ENCODE peak calls at places on chromosomes 5 and 9, in nine cellular contexts. B is OCI-LY7; T is astrocyte; J is left ventricle myocardium inferior; I is tibial artery; C is SJSA1; P is osteoblast; S is effector memory CD4-positive, alpha-beta T cell; U is CD4-positive, alpha-beta memory T cell. O is an unnamed sample.

GRCh38 chr9:109497193-109498165 is 628 bp downstream of the PTPN3 start:
- DNase-seq in P (peak; percentile 94), U (no peak), J (no peak), C (peak; percentile 25), T (peak; percentile 7), B (no peak), I (no peak), S (no peak), O (no peak)

GRCh38 chr5:9447691-9448090 is 98.2 kb downstream of the SEMA5A start:
- DNase-seq in S (no peak), B (no peak), J (no peak), C (no peak), I (no peak), T (no peak), U (no peak), P (no peak), O (no peak)

GRCh38 chr9:90003046-90003355 is 398.2 kb downstream of the GADD45G start:
- DNase-seq in C (no peak), T (no peak), B (no peak), P (no peak), J (peak; percentile 42), S (no peak), I (peak; percentile 86), U (no peak), O (no peak)

GRCh38 chr5:7261049-7261448 is 134.9 kb upstream of the ADCY2 start:
- DNase-seq in B (peak; percentile 24), U (peak; percentile 8), C (peak; percentile 56), P (no peak), J (no peak), I (no peak), T (peak; percentile 34), S (no peak), O (no peak)

GRCh38 chr5:122385786-122386185 is 73.7 kb downstream of the SNCAIP start:
- DNase-seq in J (no peak), S (no peak), U (no peak), T (no peak), C (no peak), I (no peak), B (no peak), P (no peak), O (no peak)

GRCh38 chr9:83598487-83598886 is 24.5 kb upstream of the IDNK start:
- DNase-seq in T (no peak), P (no peak), C (no peak), I (no peak), J (no peak), B (no peak), S (no peak), U (no peak), O (no peak)

GRCh38 chr5:176653401-176653800 is 6.1 kb downstream of the TSPAN17 start:
- DNase-seq in T (no peak), P (no peak), U (no peak), J (no peak), C (no peak), S (peak; percentile 16), B (no peak), I (no peak), O (no peak)

GRCh38 chr9:136965771-136966484 is 11.4 kb upstream of the PTGDS start:
- DNase-seq in C (no peak), U (peak; percentile 41), B (peak; percentile 24), J (no peak), S (peak; percentile 33), T (no peak), P (peak; percentile 93), I (no peak), O (peak; percentile 18)

GRCh38 chr9:125906144-125906543 is 159.0 kb downstream of the PBX3 start:
- DNase-seq in I (no peak), B (no peak), C (peak; percentile 10), S (no peak), J (no peak), T (peak; percentile 82), U (no peak), P (peak; percentile 81), O (no peak)

GRCh38 chr9:136621019-136621733 is 41.5 kb upstream of the EGFL7 start:
- DNase-seq in P (no peak), J (peak; percentile 15), C (peak; percentile 98), B (no peak), U (no peak), S (no peak), T (no peak), I (no peak), O (no peak)

GRCh38 chr9:27162045-27162444 is 53.0 kb downstream of the TEK start:
- DNase-seq in U (no peak), I (no peak), J (no peak), T (peak; percentile 68), B (no peak), S (no peak), P (peak; percentile 54), C (no peak), O (no peak)

GRCh38 chr5:179151521-179152118 is 91.4 kb downstream of the ZNF354C start:
- DNase-seq in S (no peak), J (no peak), U (no peak), T (no peak), P (peak; percentile 9), C (no peak), I (peak; percentile 42), B (no peak), O (no peak)

GRCh38 chr9:81847181-81847915 is 80.9 kb upstream of the SPATA31D4 start:
- DNase-seq in P (no peak), S (no peak), I (no peak), J (no peak), B (no peak), T (no peak), C (no peak), U (no peak), O (no peak)

GRCh38 chr5:151758430-151759241 is at the start of gene ATOX1:
- DNase-seq in S (peak; percentile 83), U (peak; percentile 90), B (peak; percentile 93), I (peak; percentile 96), T (peak; percentile 68), P (peak; percentile 99), C (peak; percentile 98), J (peak; percentile 93), O (peak; percentile 88)

GRCh38 chr5:168788107-168788506 is 208.9 kb upstream of the PANK3 start:
- DNase-seq in P (no peak), C (no peak), T (no peak), J (no peak), B (no peak), U (no peak), I (no peak), S (no peak), O (no peak)

GRCh38 chr9:127049044-127049443 is 73.4 kb downstream of the ANGPTL2 start:
- DNase-seq in I (peak; percentile 71), B (no peak), T (peak; percentile 86), S (no peak), U (peak; percentile 49), J (no peak), P (peak; percentile 91), C (peak; percentile 65), O (no peak)

GRCh38 chr9:37417252-37417803 is 5.2 kb upstream of the GRHPR start:
- DNase-seq in S (no peak), I (no peak), U (no peak), B (peak; percentile 53), T (no peak), C (no peak), J (no peak), P (no peak), O (no peak)

GRCh38 chr9:37419204-37419603 is 3.3 kb upstream of the GRHPR start:
- DNase-seq in P (no peak), U (no peak), J (no peak), C (no peak), I (no peak), B (no peak), T (no peak), S (no peak), O (no peak)

GRCh38 chr9:37415011-37415719 is 7.3 kb upstream of the GRHPR start:
- DNase-seq in T (peak; percentile 75), J (peak; percentile 51), U (peak; percentile 75), S (peak; percentile 42), B (peak; percentile 92), P (peak; percentile 93), I (peak; percentile 74), C (peak; percentile 66), O (peak; percentile 66)

GRCh38 chr9:37420271-37421215 is 2.0 kb upstream of the GRHPR start:
- DNase-seq in P (no peak), S (no peak), I (no peak), U (no peak), B (no peak), J (no peak), T (no peak), C (no peak), O (no peak)

GRCh38 chr9:37417857-37418618 is 4.5 kb upstream of the GRHPR start:
- DNase-seq in C (no peak), T (no peak), B (no peak), I (no peak), J (no peak), S (no peak), P (no peak), U (no peak), O (no peak)
- H3K9me3 ChIP-seq in C (no peaks in the 10 kb centered on the region), T (no peaks in the 10 kb centered on the region), B (no peaks in the 10 kb centered on the region), I (no peaks in the 10 kb centered on the region), J (no peaks in the 10 kb centered on the region), S (no peaks in the 10 kb centered on the region), P (no peaks in the 10 kb centered on the region), U (no peaks in the 10 kb centered on the region), O (no peaks in the 10 kb centered on the region)

DNA sequence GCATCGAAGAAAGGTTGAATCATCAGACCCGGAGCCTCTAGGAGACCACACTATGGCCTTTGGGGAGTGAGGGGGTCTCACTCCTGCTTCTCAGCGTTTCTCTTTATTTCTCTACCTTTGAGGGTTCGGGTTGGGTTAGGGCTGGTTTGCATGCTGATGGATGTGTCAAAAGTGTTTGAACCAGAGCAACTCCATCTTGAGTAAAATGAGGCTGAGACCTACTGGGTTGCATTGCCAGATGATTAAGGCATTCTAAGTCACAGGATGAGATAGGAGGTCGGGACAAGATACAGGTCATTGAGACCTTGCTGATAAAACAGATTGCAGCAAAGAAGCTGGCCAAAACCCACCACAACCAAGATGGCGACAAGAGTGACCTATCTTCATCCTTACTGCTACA is 44.9 kb upstream of the TCF7 start:
- DNase-seq in I (no peak), P (no peak), S (no peak), J (no peak), C (no peak), T (no peak), B (no peak), U (no peak), O (no peak)
- H3K4me3 ChIP-seq in I (no peak overlapping the region), P (no peak overlapping the region), S (no peak overlapping the region), J (no peak overlapping the region), C (no peak overlapping the region), T (no peak overlapping the region), B (no peak overlapping the region), U (no peak overlapping the region), O (no peak overlapping the region)

GRCh38 chr9:10875752-10876151 is 262.9 kb upstream of the PTPRD start:
- DNase-seq in U (no peak), J (no peak), P (no peak), S (no peak), T (no peak), B (no peak), I (no peak), C (no peak), O (no peak)

GRCh38 chr9:10873999-10874398 is 261.2 kb upstream of the PTPRD start:
- DNase-seq in T (no peak), U (no peak), S (no peak), C (no peak), B (no peak), I (no peak), J (no peak), P (no peak), O (no peak)

GRCh38 chr9:10876333-10876732 is 263.5 kb upstream of the PTPRD start:
- DNase-seq in U (no peak), P (no peak), J (no peak), C (no peak), T (peak; percentile 6), B (no peak), S (no peak), I (no peak), O (no peak)
- H3K9me3 ChIP-seq in U (no peaks in the 10 kb centered on the region), P (peaks cover 2% of the 10 kb centered on the region), J (peaks cover 5% of the 10 kb centered on the region), C (no peaks in the 10 kb centered on the region), T (no peaks in the 10 kb centered on the region), B (no peaks in the 10 kb centered on the region), S (no peaks in the 10 kb centered on the region), I (no peaks in the 10 kb centered on the region), O (peaks cover 4% of the 10 kb centered on the region)

GRCh38 chr5:132281856-132282614 is 12.2 kb upstream of the SLC22A4 start:
- DNase-seq in U (no peak), B (no peak), J (no peak), S (no peak), T (no peak), C (no peak), I (no peak), P (no peak), O (no peak)
- H3K4me3 ChIP-seq in U (no peak overlapping the region), B (no peak overlapping the region), J (no peak overlapping the region), S (no peak overlapping the region), T (no peak overlapping the region), C (no peak overlapping the region), I (no peak overlapping the region), P (no peak overlapping the region), O (no peak overlapping the region)